ENCODE peak calls at places on chromosomes 6 and 20, in five cellular contexts. Y, W, Z, Q and B are unnamed samples.

GRCh38 chr6:143578054-143578453 is 66.5 kb upstream of the FUCA2 start:
- DNase-seq in Y (no peak), W (no peak), Z (no peak), Q (no peak), B (no peak)

GRCh38 chr6:131038612-131039344 is 24.3 kb downstream of the EPB41L2 start:
- DNase-seq in Y (no peak), W (peak), Z (no peak), Q (no peak), B (no peak)

GRCh38 chr20:48025661-48026060 is 240.4 kb upstream of the SULF2 start:
- DNase-seq in Y (no peak), W (no peak), Z (no peak), Q (no peak), B (no peak)

GRCh38 chr6:31356946-31357466 is at the start of gene HLA-B:
- DNase-seq in Y (no peak), W (peak), Z (peak), Q (peak), B (no peak)

GRCh38 chr20:34526466-34526865 is 10.2 kb downstream of the DYNLRB1 start:
- DNase-seq in Y (no peak), W (no peak), Z (no peak), Q (no peak), B (no peak)

GRCh38 chr20:341682-342081 is 5.2 kb upstream of the NRSN2 start:
- DNase-seq in Y (no peak), W (peak), Z (no peak), Q (peak), B (no peak)

GRCh38 chr6:99514089-99514488 is 1.1 kb downstream of the USP45 start:
- DNase-seq in Y (peak), W (no peak), Z (no peak), Q (no peak), B (no peak)

GRCh38 chr6:129980821-129981220 is 37.6 kb upstream of the L3MBTL3 start:
- DNase-seq in Y (no peak), W (no peak), Z (no peak), Q (no peak), B (no peak)

GRCh38 chr6:30752164-30752927 is 8.0 kb upstream of the IER3 start:
- DNase-seq in Y (no peak), W (no peak), Z (no peak), Q (peak), B (no peak)

GRCh38 chr20:58014628-58015315 is 213.7 kb downstream of the ANKRD60 start:
- DNase-seq in Y (no peak), W (no peak), Z (no peak), Q (peak), B (no peak)

GRCh38 chr20:32442630-32443029 is 84.5 kb downstream of the ASXL1 start:
- DNase-seq in Y (no peak), W (no peak), Z (no peak), Q (no peak), B (no peak)

GRCh38 chr6:166958926-166959861 is 2.8 kb upstream of the RNASET2 start:
- DNase-seq in Y (no peak), W (peak), Z (no peak), Q (no peak), B (no peak)

GRCh38 chr6:9523462-9523861 is 891.4 kb downstream of the TFAP2A start:
- DNase-seq in Y (no peak), W (no peak), Z (no peak), Q (no peak), B (no peak)

GRCh38 chr6:37940074-37940847 is 120.7 kb downstream of the ZFAND3 start:
- DNase-seq in Y (no peak), W (no peak), Z (no peak), Q (no peak), B (no peak)

GRCh38 chr6:97068211-97068610 is 143.7 kb downstream of the KLHL32 start:
- DNase-seq in Y (peak), W (peak), Z (no peak), Q (peak), B (no peak)

GRCh38 chr6:6884193-6884627 is 223.6 kb upstream of the RREB1 start:
- DNase-seq in Y (no peak), W (no peak), Z (no peak), Q (no peak), B (no peak)

GRCh38 chr6:17429381-17430061 is 36.1 kb downstream of the CAP2 start:
- DNase-seq in Y (no peak), W (no peak), Z (no peak), Q (no peak), B (no peak)

GRCh38 chr6:12148317-12148801 is 136.2 kb downstream of the HIVEP1 start:
- DNase-seq in Y (no peak), W (no peak), Z (no peak), Q (no peak), B (no peak)

GRCh38 chr6:147508073-147508870 is at the start of gene SAMD5:
- DNase-seq in Y (peak), W (peak), Z (no peak), Q (peak), B (peak)

GRCh38 chr20:64185276-64185900 is 21.1 kb downstream of the MYT1 start:
- DNase-seq in Y (no peak), W (no peak), Z (no peak), Q (no peak), B (no peak)

GRCh38 chr6:63745784-63746183 is 110.2 kb downstream of the PHF3 start:
- DNase-seq in Y (no peak), W (no peak), Z (no peak), Q (no peak), B (no peak)

GRCh38 chr6:44504321-44504761 is 116.8 kb downstream of the CDC5L start:
- DNase-seq in Y (no peak), W (no peak), Z (no peak), Q (no peak), B (no peak)

GRCh38 chr6:13425971-13426931 is 61.1 kb downstream of the GFOD1 start:
- DNase-seq in Y (no peak), W (no peak), Z (peak), Q (no peak), B (no peak)

GRCh38 chr6:100454571-100455229 is 10.0 kb downstream of the SIM1 start:
- DNase-seq in Y (no peak), W (no peak), Z (no peak), Q (no peak), B (no peak)

GRCh38 chr6:158207452-158207788 is 39.3 kb downstream of the GTF2H5 start:
- DNase-seq in Y (no peak), W (peak), Z (peak), Q (no peak), B (no peak)

GRCh38 chr20:33871362-33871761 is 60.2 kb downstream of the CHMP4B start:
- DNase-seq in Y (no peak), W (no peak), Z (no peak), Q (no peak), B (no peak)

DNA sequence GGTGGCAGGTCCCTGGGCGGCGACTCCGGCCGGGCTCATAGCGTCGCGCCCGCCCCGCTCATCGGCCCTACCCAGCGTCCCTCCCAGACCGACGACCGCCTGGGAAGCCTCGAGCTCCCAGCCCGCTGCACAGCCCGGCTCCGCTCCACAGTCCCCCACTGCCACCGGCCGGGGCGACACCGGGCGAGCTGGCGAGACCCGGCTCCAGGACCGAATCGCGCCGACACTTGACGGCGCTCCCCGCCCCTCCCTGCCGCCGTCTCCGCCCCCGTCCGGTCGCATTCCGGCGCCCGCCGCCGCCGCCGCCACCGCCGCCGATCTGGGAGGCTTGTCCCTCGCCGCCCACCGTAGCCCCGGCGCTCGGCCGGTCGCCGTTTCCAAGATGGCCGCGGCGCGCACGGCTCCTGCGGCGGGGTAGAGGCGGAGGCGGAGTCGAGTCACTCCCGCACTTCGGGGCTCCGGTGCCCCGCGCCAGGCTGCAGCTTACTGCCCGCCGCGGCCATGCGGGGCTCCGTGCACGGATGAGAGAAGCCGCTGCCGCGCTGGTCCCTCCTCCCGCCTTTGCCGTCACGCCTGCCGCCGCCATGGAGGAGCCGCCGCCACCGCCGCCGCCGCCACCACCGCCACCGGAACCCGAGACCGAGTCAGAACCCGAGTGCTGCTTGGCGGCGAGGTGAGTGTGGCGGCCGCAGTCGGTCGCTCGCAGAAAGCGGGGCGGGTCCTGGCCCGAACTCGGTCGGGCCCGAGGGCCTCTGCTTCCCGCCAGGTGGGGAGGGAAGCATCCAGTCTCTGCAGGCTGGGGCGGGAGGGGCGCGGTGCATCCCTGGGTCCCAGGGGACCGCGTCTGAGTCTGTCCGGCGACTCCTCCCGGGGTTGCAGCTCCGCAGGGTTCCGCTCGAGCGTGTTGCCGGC is at the start of gene MAP3K4:
- DNase-seq in Y (peak), W (peak), Z (no peak), Q (peak), B (peak)
- TF ChIP-seq POLR2AphosphoS5 in Y (peak), W (peak), Z (no peak), Q (peak), B (peak)

GRCh38 chr6:39048481-39049399 is at the start of gene GLP1R:
- DNase-seq in Y (peak), W (no peak), Z (no peak), Q (no peak), B (no peak)
- TF ChIP-seq EZH2 in Y (no peak), W (no peak), Z (no peak), Q (no peak), B (peak)

GRCh38 chr6:151807513-151808330 is at the start of gene ESR1:
- DNase-seq in Y (no peak), W (no peak), Z (no peak), Q (no peak), B (peak)
- TF ChIP-seq SIN3A in Y (no peak), W (no peak), Z (no peak), Q (no peak), B (no peak)

GRCh38 chr20:3932277-3933073 is 43.3 kb downstream of the PANK2 start:
- DNase-seq in Y (no peak), W (no peak), Z (no peak), Q (no peak), B (no peak)
- TF ChIP-seq POLR2AphosphoS5 in Y (no peak), W (no peak), Z (no peak), Q (no peak), B (no peak)

DNA sequence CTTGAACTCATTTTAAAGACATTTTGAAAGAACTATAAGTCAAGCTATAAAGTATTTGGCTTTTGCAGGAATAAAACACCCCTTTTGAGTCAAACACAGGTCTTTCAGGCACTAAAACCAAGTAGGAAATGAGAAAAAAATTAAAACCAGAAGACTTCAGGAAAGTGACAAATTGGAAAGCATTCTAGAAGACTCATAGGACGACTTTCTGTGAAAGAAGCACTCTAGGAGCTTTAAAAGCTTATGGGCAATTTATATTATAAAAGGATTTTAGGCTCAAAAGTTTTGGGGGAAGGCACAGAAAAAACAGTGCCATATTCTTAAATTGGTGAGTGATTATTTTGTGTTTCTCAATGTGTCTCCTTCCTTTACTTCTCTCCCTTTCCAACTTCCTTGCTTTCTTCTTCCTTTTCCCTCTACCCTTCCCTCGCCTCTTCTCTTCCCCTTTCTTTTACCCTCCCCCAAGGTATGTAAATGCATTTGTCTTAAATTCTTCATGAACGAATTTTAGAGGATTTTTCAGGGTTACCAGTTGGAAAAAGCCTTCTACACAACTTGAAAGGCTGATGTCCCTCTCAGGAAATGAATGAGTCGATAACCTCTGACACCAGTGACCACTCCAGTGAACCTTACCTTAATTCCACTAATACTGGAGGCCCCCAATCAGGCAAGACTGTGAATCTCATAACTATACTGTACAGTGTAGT is 2.7 kb upstream of the LIN28B start:
- DNase-seq in Y (no peak), W (peak), Z (no peak), Q (no peak), B (no peak)
- TF ChIP-seq EZH2 in Y (no peak), W (no peak), Z (no peak), Q (no peak), B (no peak)

GRCh38 chr6:113122060-113122459 is 735.1 kb upstream of the MARCKS start:
- DNase-seq in Y (no peak), W (peak), Z (no peak), Q (peak), B (peak)
- TF ChIP-seq SIN3A in Y (no peak), W (no peak), Z (no peak), Q (no peak), B (no peak)

GRCh38 chr20:62515826-62516225 is 40.0 kb upstream of the GATA5 start:
- DNase-seq in Y (no peak), W (no peak), Z (no peak), Q (no peak), B (no peak)
- TF ChIP-seq POLR2AphosphoS5 in Y (no peak), W (no peak), Z (no peak), Q (no peak), B (no peak)

GRCh38 chr6:137046871-137047412 is 2.2 kb upstream of the IL20RA start:
- DNase-seq in Y (no peak), W (no peak), Z (no peak), Q (no peak), B (no peak)

GRCh38 chr6:137040393-137040792 is 4.4 kb downstream of the IL20RA start:
- DNase-seq in Y (no peak), W (no peak), Z (no peak), Q (no peak), B (no peak)

GRCh38 chr6:137045221-137045789 is 540 bp upstream of the IL20RA start:
- DNase-seq in Y (no peak), W (no peak), Z (no peak), Q (no peak), B (no peak)

GRCh38 chr6:137044366-137045220 is at the start of gene IL20RA:
- DNase-seq in Y (no peak), W (no peak), Z (no peak), Q (no peak), B (peak)

DNA sequence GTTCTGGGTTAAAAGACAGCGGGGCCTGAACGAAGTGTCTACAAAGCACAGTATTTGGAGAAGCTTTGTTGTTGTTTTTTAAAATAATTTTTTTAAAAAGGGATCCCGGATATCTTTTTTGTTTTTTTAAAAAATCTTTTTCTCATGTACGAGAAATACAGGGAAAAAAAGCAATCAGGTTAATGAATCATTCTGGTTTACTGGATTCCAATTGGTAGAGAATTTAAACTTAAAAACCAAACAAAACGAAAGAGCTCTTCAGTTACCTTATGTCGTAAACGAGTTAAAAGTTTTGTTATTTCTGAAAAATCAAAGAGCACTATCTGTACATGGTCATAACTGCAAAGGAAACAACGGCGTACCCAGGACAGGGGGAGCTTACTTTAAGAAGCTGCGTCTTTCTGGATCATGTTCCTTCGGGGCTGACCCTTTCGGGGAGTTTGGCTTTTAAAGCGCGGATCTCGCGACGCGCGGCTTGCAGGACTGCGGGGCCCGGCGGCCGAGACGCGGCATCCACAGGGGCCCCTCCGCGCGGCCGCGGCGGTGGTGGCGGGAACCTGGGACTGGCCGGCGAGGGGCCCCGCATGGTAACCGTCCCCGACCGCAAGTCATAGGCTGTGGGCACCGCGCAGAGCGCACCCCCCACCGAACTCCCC is 927 bp downstream of the IL20RA start:
- DNase-seq in Y (no peak), W (no peak), Z (no peak), Q (no peak), B (no peak)
- TF ChIP-seq EZH2 in Y (no peak), W (peak), Z (peak), Q (no peak), B (no peak)

DNA sequence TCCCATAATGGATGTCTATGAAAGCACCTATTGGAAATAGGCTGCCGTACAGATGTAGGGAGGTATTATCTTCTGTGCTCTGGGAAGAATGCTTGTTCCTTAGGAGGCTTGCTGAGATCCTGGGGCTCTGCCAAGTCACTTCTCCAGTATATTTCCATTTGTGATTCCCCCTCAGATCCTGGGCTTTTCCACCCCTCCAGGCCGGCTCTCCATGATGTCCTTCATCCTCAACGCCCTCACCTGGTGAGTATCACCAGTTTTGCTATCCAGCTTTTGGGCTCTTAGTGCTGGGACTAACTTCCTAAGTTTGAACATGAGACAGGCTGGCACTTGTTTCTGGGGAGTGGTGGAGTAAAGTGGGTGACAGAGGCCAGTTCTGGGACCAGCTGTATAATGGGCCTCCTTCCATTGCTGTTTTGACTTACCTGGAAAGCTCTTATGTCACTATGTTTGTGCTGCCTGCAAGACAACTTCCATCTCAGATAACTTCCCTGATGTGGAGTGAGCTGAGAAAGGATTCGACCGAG is 2.6 kb downstream of the SYS1 start:
- DNase-seq in Y (no peak), W (no peak), Z (no peak), Q (no peak), B (no peak)
- TF ChIP-seq SIN3A in Y (no peak), W (no peak), Z (no peak), Q (no peak), B (no peak)